ENCODE peak calls at places on chromosomes 16 and 17, in six cellular contexts. B, V, D, J, F and T are unnamed samples.

GRCh38 chr17:82414548-82415281 is 3.4 kb upstream of the HEXD start:
- DNase-seq in B (peak), V (peak), D (peak), J (no peak), F (peak), T (peak)

GRCh38 chr16:26642047-26642664 is 424.6 kb upstream of the C16orf82 start:
- DNase-seq in B (no peak), V (no peak), D (no peak), J (no peak), F (no peak), T (no peak)

GRCh38 chr16:72380283-72380682 is 208.3 kb upstream of the PMFBP1 start:
- DNase-seq in B (no peak), V (no peak), D (no peak), J (no peak), F (no peak), T (no peak)

GRCh38 chr16:11914210-11914758 is 1.5 kb downstream of the GSPT1 start:
- DNase-seq in B (no peak), V (no peak), D (no peak), J (no peak), F (no peak), T (no peak)

GRCh38 chr17:48625502-48626201 is 506 bp downstream of the HOXB9 start:
- DNase-seq in B (no peak), V (no peak), D (peak), J (no peak), F (no peak), T (peak)

GRCh38 chr17:4559851-4560820 is at the start of gene GGT6:
- DNase-seq in B (no peak), V (no peak), D (no peak), J (no peak), F (no peak), T (no peak)

GRCh38 chr16:66254751-66255150 is 111.7 kb upstream of the CDH5 start:
- DNase-seq in B (no peak), V (no peak), D (no peak), J (no peak), F (no peak), T (no peak)

GRCh38 chr17:19492140-19492539 is 41.5 kb upstream of the SLC47A1 start:
- DNase-seq in B (no peak), V (no peak), D (no peak), J (no peak), F (no peak), T (no peak)

GRCh38 chr16:85424260-85425060 is 188.7 kb upstream of the GSE1 start:
- DNase-seq in B (no peak), V (no peak), D (no peak), J (no peak), F (no peak), T (no peak)

GRCh38 chr16:4860727-4861342 is 13.6 kb downstream of the UBN1 start:
- DNase-seq in B (no peak), V (no peak), D (no peak), J (no peak), F (no peak), T (no peak)

GRCh38 chr17:8994319-8994718 is 27.0 kb upstream of the NTN1 start:
- DNase-seq in B (peak), V (peak), D (no peak), J (no peak), F (peak), T (peak)

GRCh38 chr17:47252209-47252608 is 1.4 kb upstream of the ITGB3 start:
- DNase-seq in B (no peak), V (no peak), D (no peak), J (no peak), F (no peak), T (no peak)

GRCh38 chr16:12295395-12295794 is 318.9 kb downstream of the SNX29 start:
- DNase-seq in B (no peak), V (no peak), D (no peak), J (no peak), F (no peak), T (no peak)

GRCh38 chr16:4926928-4927327 is 10.0 kb downstream of the PPL start:
- DNase-seq in B (no peak), V (no peak), D (no peak), J (no peak), F (no peak), T (no peak)

GRCh38 chr17:47690121-47690520 is 3.8 kb upstream of the TBKBP1 start:
- DNase-seq in B (no peak), V (peak), D (no peak), J (no peak), F (no peak), T (no peak)

GRCh38 chr16:54506691-54507090 is 220.1 kb upstream of the IRX3 start:
- DNase-seq in B (no peak), V (no peak), D (no peak), J (no peak), F (no peak), T (no peak)

GRCh38 chr17:57995076-57995956 is 7.3 kb upstream of the VEZF1 start:
- DNase-seq in B (no peak), V (peak), D (peak), J (peak), F (peak), T (peak)

GRCh38 chr16:60166111-60166510 is 1432.0 kb upstream of the GOT2 start:
- DNase-seq in B (no peak), V (no peak), D (peak), J (no peak), F (peak), T (no peak)

GRCh38 chr16:31277659-31278260 is 18.0 kb downstream of the ITGAM start:
- DNase-seq in B (no peak), V (no peak), D (no peak), J (no peak), F (no peak), T (no peak)

GRCh38 chr16:50604610-50605009 is 56.4 kb downstream of the NKD1 start:
- DNase-seq in B (no peak), V (no peak), D (no peak), J (no peak), F (no peak), T (no peak)

GRCh38 chr17:3750926-3751325 is 27.2 kb downstream of the HASPIN start:
- DNase-seq in B (no peak), V (no peak), D (no peak), J (no peak), F (no peak), T (no peak)

GRCh38 chr17:74305865-74306654 is 20.0 kb upstream of the KIF19 start:
- DNase-seq in B (no peak), V (no peak), D (no peak), J (no peak), F (no peak), T (no peak)

GRCh38 chr16:27994686-27995085 is 68.8 kb downstream of the GSG1L start:
- DNase-seq in B (no peak), V (no peak), D (no peak), J (no peak), F (no peak), T (no peak)

GRCh38 chr16:86806838-86807351 is 228.5 kb downstream of the FOXL1 start:
- DNase-seq in B (no peak), V (no peak), D (no peak), J (no peak), F (no peak), T (no peak)

GRCh38 chr16:85312642-85313540 is 200.6 kb upstream of the CIBAR2 start:
- DNase-seq in B (no peak), V (peak), D (no peak), J (no peak), F (no peak), T (no peak)

GRCh38 chr17:58059141-58059540 is 24.1 kb upstream of the DYNLL2 start:
- DNase-seq in B (no peak), V (no peak), D (no peak), J (no peak), F (no peak), T (no peak)

GRCh38 chr17:52064791-52065211 is 93.7 kb downstream of the CA10 start:
- DNase-seq in B (no peak), V (peak), D (no peak), J (no peak), F (no peak), T (no peak)

GRCh38 chr16:68960910-68961309 is 117.6 kb downstream of the TANGO6 start:
- DNase-seq in B (no peak), V (no peak), D (no peak), J (no peak), F (peak), T (no peak)

GRCh38 chr17:63120406-63120805 is 154.4 kb downstream of the TANC2 start:
- DNase-seq in B (no peak), V (no peak), D (no peak), J (no peak), F (no peak), T (no peak)

GRCh38 chr16:53892155-53892554 is 188.2 kb downstream of the FTO start:
- DNase-seq in B (no peak), V (no peak), D (peak), J (peak), F (peak), T (peak)

GRCh38 chr16:19691161-19691850 is 26.7 kb downstream of the KNOP1 start:
- DNase-seq in B (no peak), V (no peak), D (no peak), J (peak), F (no peak), T (no peak)

GRCh38 chr17:4960279-4960922 is 7.2 kb downstream of the SPAG7 start:
- DNase-seq in B (no peak), V (no peak), D (no peak), J (no peak), F (no peak), T (no peak)

GRCh38 chr16:50666658-50667496 is 14.2 kb downstream of the SNX20 start:
- DNase-seq in B (no peak), V (no peak), D (no peak), J (no peak), F (no peak), T (no peak)

GRCh38 chr17:40453881-40454630 is 10.8 kb downstream of the IGFBP4 start:
- DNase-seq in B (no peak), V (peak), D (no peak), J (no peak), F (no peak), T (peak)

GRCh38 chr17:2157081-2157480 is 102.2 kb downstream of the HIC1 start:
- DNase-seq in B (no peak), V (no peak), D (no peak), J (peak), F (no peak), T (no peak)

GRCh38 chr16:4624827-4625616 is 396 bp downstream of the MGRN1 start:
- DNase-seq in B (no peak), V (no peak), D (peak), J (peak), F (no peak), T (peak)

GRCh38 chr17:29568331-29569244 is at the start of gene TP53I13:
- DNase-seq in B (peak), V (peak), D (peak), J (peak), F (peak), T (peak)

GRCh38 chr17:76479515-76480048 is 12.2 kb downstream of the AANAT start:
- DNase-seq in B (no peak), V (no peak), D (no peak), J (no peak), F (no peak), T (no peak)

GRCh38 chr16:69179255-69180010 is 7.5 kb upstream of the SNTB2 start:
- DNase-seq in B (peak), V (no peak), D (peak), J (peak), F (peak), T (peak)